ENCODE peak calls at places on chromosomes 16 and 17, in four cellular contexts. C is GM18507; B is endothelial cell; F is activated T-cell treated with anti-CD3 and anti-CD28 coated beads, Interleukin-2, amount 50 U/mL, for 72 hours. N is an unnamed sample.

GRCh38 chr16:4212207-4212933 is 29.5 kb downstream of the SRL start:
- DNase-seq in B (no peak), F (no peak), C (no peak), N (no peak)

GRCh38 chr17:16191604-16192003 is 23.7 kb downstream of the NCOR1 start:
- DNase-seq in C (no peak), B (no peak), F (no peak), N (no peak)

GRCh38 chr16:67914758-67915622 is 16.7 kb downstream of the CTRL start:
- DNase-seq in C (no peak), F (no peak), B (no peak), N (no peak)

GRCh38 chr17:33674685-33675084 is 381.6 kb upstream of the ASIC2 start:
- DNase-seq in C (peak; percentile 35), F (peak; percentile 52), B (peak; percentile 77), N (peak; percentile 35)

GRCh38 chr16:85395207-85395912 is 217.8 kb upstream of the GSE1 start:
- DNase-seq in B (no peak), F (no peak), C (no peak), N (peak; percentile 54)

GRCh38 chr17:50269477-50270429 is 4.5 kb upstream of the TMEM92 start:
- DNase-seq in F (peak; percentile 65), B (peak; percentile 70), C (peak; percentile 44), N (peak; percentile 66)

GRCh38 chr16:48235556-48236136 is 8.5 kb upstream of the LONP2 start:
- DNase-seq in B (no peak), C (no peak), F (no peak), N (no peak)

GRCh38 chr17:4969551-4970231 is 2.1 kb upstream of the SPAG7 start:
- DNase-seq in B (no peak), F (peak; percentile 60), C (no peak), N (no peak)

GRCh38 chr17:77535892-77536291 is 395.1 kb downstream of the SEC14L1 start:
- DNase-seq in B (no peak), C (no peak), F (no peak), N (no peak)

GRCh38 chr17:1143573-1143972 is 36.2 kb downstream of the ABR start:
- DNase-seq in F (no peak), C (no peak), B (no peak), N (no peak)

GRCh38 chr16:72995151-72995881 is 52.6 kb downstream of the ZFHX3 start:
- DNase-seq in B (peak; percentile 51), F (peak; percentile 2), C (no peak), N (no peak)

GRCh38 chr16:81551141-81551808 is 106.7 kb downstream of the CMIP start:
- DNase-seq in C (no peak), B (no peak), F (peak; percentile 10), N (no peak)

GRCh38 chr16:70476272-70477020 is 22.1 kb downstream of the FCSK start:
- DNase-seq in C (peak; percentile 88), F (peak; percentile 55), B (no peak), N (peak; percentile 95)

GRCh38 chr16:78244131-78244899 is 144.9 kb downstream of the WWOX start:
- DNase-seq in B (no peak), F (no peak), C (no peak), N (no peak)